ENCODE peak calls at places on chromosomes 12 and 14, in five cellular contexts. One of them, this sample, is unnamed.

GRCh38 chr12:54042970-54043744 is 10.3 kb downstream of the HOXC5 start:
- DNase-seq in GM10248: no peak
- DNase-seq in brain microvascular endothelial cell: no peak
- DNase-seq in endothelial cell: no peak
- DNase-seq in tibial nerve: no peak
- DNase-seq in this sample: no peak

GRCh38 chr12:55820679-55821078 is 2.8 kb downstream of the ORMDL2 start:
- DNase-seq in GM10248: no peak
- DNase-seq in brain microvascular endothelial cell: no peak
- DNase-seq in endothelial cell: no peak
- DNase-seq in tibial nerve: no peak
- DNase-seq in this sample: no peak

GRCh38 chr12:113022563-113023297 is 33.8 kb upstream of the DTX1 start:
- DNase-seq in GM10248: no peak
- DNase-seq in brain microvascular endothelial cell: no peak
- DNase-seq in endothelial cell: no peak
- DNase-seq in tibial nerve: no peak
- DNase-seq in this sample: no peak

GRCh38 chr14:102317564-102318248 is 1.8 kb upstream of the ZNF839 start:
- DNase-seq in GM10248: no peak
- DNase-seq in brain microvascular endothelial cell: no peak
- DNase-seq in endothelial cell: no peak
- DNase-seq in tibial nerve: no peak
- DNase-seq in this sample: no peak

GRCh38 chr12:54166543-54167499 is 22.0 kb downstream of the SMUG1 start:
- DNase-seq in GM10248: no peak
- DNase-seq in brain microvascular endothelial cell: no peak
- DNase-seq in endothelial cell: no peak
- DNase-seq in tibial nerve: no peak
- DNase-seq in this sample: no peak

GRCh38 chr14:61565181-61565580 is 130.1 kb upstream of the HIF1A start:
- DNase-seq in GM10248: no peak
- DNase-seq in brain microvascular endothelial cell: no peak
- DNase-seq in endothelial cell: no peak
- DNase-seq in tibial nerve: no peak
- DNase-seq in this sample: no peak

GRCh38 chr12:80320121-80320678 is 123.8 kb upstream of the PTPRQ start:
- DNase-seq in GM10248: no peak
- DNase-seq in brain microvascular endothelial cell: no peak
- DNase-seq in endothelial cell: no peak
- DNase-seq in tibial nerve: no peak
- DNase-seq in this sample: no peak

GRCh38 chr14:26410189-26410685 is 187.6 kb downstream of the NOVA1 start:
- DNase-seq in GM10248: no peak
- DNase-seq in brain microvascular endothelial cell: no peak
- DNase-seq in endothelial cell: no peak
- DNase-seq in tibial nerve: no peak
- DNase-seq in this sample: no peak

GRCh38 chr12:78470354-78471195 is 394.0 kb upstream of the SYT1 start:
- DNase-seq in GM10248: no peak
- DNase-seq in brain microvascular endothelial cell: peak
- DNase-seq in endothelial cell: peak
- DNase-seq in tibial nerve: no peak
- DNase-seq in this sample: no peak

GRCh38 chr12:3315201-3315661 is 175.8 kb upstream of the PRMT8 start:
- DNase-seq in GM10248: no peak
- DNase-seq in brain microvascular endothelial cell: no peak
- DNase-seq in endothelial cell: no peak
- DNase-seq in tibial nerve: peak
- DNase-seq in this sample: no peak

GRCh38 chr12:6827982-6828670 is at the start of gene P3H3:
- DNase-seq in GM10248: no peak
- DNase-seq in brain microvascular endothelial cell: peak
- DNase-seq in endothelial cell: peak
- DNase-seq in tibial nerve: no peak
- DNase-seq in this sample: peak

GRCh38 chr14:61254803-61255526 is 26.2 kb downstream of the TMEM30B start:
- DNase-seq in GM10248: no peak
- DNase-seq in brain microvascular endothelial cell: no peak
- DNase-seq in endothelial cell: no peak
- DNase-seq in tibial nerve: no peak
- DNase-seq in this sample: no peak

GRCh38 chr14:89137514-89138163 is 279.4 kb downstream of the FOXN3 start:
- DNase-seq in GM10248: no peak
- DNase-seq in brain microvascular endothelial cell: peak
- DNase-seq in endothelial cell: no peak
- DNase-seq in tibial nerve: no peak
- DNase-seq in this sample: no peak

GRCh38 chr14:21070610-21071224 is 613 bp downstream of the ARHGEF40 start:
- DNase-seq in GM10248: peak
- DNase-seq in brain microvascular endothelial cell: peak
- DNase-seq in endothelial cell: peak
- DNase-seq in tibial nerve: no peak
- DNase-seq in this sample: no peak

GRCh38 chr12:118354903-118355302 is 17.8 kb downstream of the TAOK3 start:
- DNase-seq in GM10248: no peak
- DNase-seq in brain microvascular endothelial cell: no peak
- DNase-seq in endothelial cell: no peak
- DNase-seq in tibial nerve: no peak
- DNase-seq in this sample: no peak

GRCh38 chr14:96103075-96103474 is 63.9 kb downstream of the C14orf132 start:
- DNase-seq in GM10248: no peak
- DNase-seq in brain microvascular endothelial cell: no peak
- DNase-seq in endothelial cell: no peak
- DNase-seq in tibial nerve: no peak
- DNase-seq in this sample: no peak

GRCh38 chr12:106774808-106775524 is 484 bp downstream of the RIC8B start:
- DNase-seq in GM10248: peak
- DNase-seq in brain microvascular endothelial cell: no peak
- DNase-seq in endothelial cell: no peak
- DNase-seq in tibial nerve: no peak
- DNase-seq in this sample: no peak

GRCh38 chr12:84817297-84817696 is 95.3 kb downstream of the SLC6A15 start:
- DNase-seq in GM10248: no peak
- DNase-seq in brain microvascular endothelial cell: no peak
- DNase-seq in endothelial cell: no peak
- DNase-seq in tibial nerve: no peak
- DNase-seq in this sample: no peak

GRCh38 chr12:54371328-54372112 is 7.2 kb upstream of the GPR84 start:
- DNase-seq in GM10248: no peak
- DNase-seq in brain microvascular endothelial cell: no peak
- DNase-seq in endothelial cell: no peak
- DNase-seq in tibial nerve: peak
- DNase-seq in this sample: no peak

GRCh38 chr14:35402323-35403084 is 2.0 kb downstream of the NFKBIA start:
- DNase-seq in GM10248: no peak
- DNase-seq in brain microvascular endothelial cell: no peak
- DNase-seq in endothelial cell: no peak
- DNase-seq in tibial nerve: no peak
- DNase-seq in this sample: no peak

GRCh38 chr12:9941838-9942237 is 9.7 kb upstream of the CLEC2A start:
- DNase-seq in GM10248: no peak
- DNase-seq in brain microvascular endothelial cell: no peak
- DNase-seq in endothelial cell: no peak
- DNase-seq in tibial nerve: no peak
- DNase-seq in this sample: no peak

GRCh38 chr14:24088095-24088494 is 6.0 kb upstream of the PCK2 start:
- DNase-seq in GM10248: no peak
- DNase-seq in brain microvascular endothelial cell: no peak
- DNase-seq in endothelial cell: no peak
- DNase-seq in tibial nerve: no peak
- DNase-seq in this sample: no peak

GRCh38 chr12:25320123-25321006 is 69.6 kb upstream of the KRAS start:
- DNase-seq in GM10248: peak
- DNase-seq in brain microvascular endothelial cell: no peak
- DNase-seq in endothelial cell: no peak
- DNase-seq in tibial nerve: no peak
- DNase-seq in this sample: no peak

GRCh38 chr14:70600382-70601157 is at the start of gene MED6:
- DNase-seq in GM10248: peak
- DNase-seq in brain microvascular endothelial cell: peak
- DNase-seq in endothelial cell: peak
- DNase-seq in tibial nerve: peak
- DNase-seq in this sample: peak

GRCh38 chr14:49479432-49479831 is 106.7 kb downstream of the RPS29 start:
- DNase-seq in GM10248: no peak
- DNase-seq in brain microvascular endothelial cell: no peak
- DNase-seq in endothelial cell: no peak
- DNase-seq in tibial nerve: no peak
- DNase-seq in this sample: no peak

GRCh38 chr14:101508948-101509729 is 52.2 kb upstream of the DIO3 start:
- DNase-seq in GM10248: no peak
- DNase-seq in brain microvascular endothelial cell: no peak
- DNase-seq in endothelial cell: no peak
- DNase-seq in tibial nerve: no peak
- DNase-seq in this sample: no peak

GRCh38 chr14:102491366-102491765 is 18.2 kb downstream of the ANKRD9 start:
- DNase-seq in GM10248: no peak
- DNase-seq in brain microvascular endothelial cell: no peak
- DNase-seq in endothelial cell: no peak
- DNase-seq in tibial nerve: no peak
- DNase-seq in this sample: no peak

GRCh38 chr12:52851787-52852186 is 3.0 kb upstream of the KRT78 start:
- DNase-seq in GM10248: no peak
- DNase-seq in brain microvascular endothelial cell: no peak
- DNase-seq in endothelial cell: no peak
- DNase-seq in tibial nerve: no peak
- DNase-seq in this sample: no peak

GRCh38 chr12:10554228-10554970 is 48.7 kb downstream of the EIF2S3B start:
- DNase-seq in GM10248: no peak
- DNase-seq in brain microvascular endothelial cell: no peak
- DNase-seq in endothelial cell: no peak
- DNase-seq in tibial nerve: no peak
- DNase-seq in this sample: no peak

GRCh38 chr12:10226086-10226485 is 13.4 kb downstream of the GABARAPL1 start:
- DNase-seq in GM10248: no peak
- DNase-seq in brain microvascular endothelial cell: no peak
- DNase-seq in endothelial cell: no peak
- DNase-seq in tibial nerve: no peak
- DNase-seq in this sample: no peak

GRCh38 chr14:33646692-33647260 is 304.1 kb downstream of the EGLN3 start:
- DNase-seq in GM10248: no peak
- DNase-seq in brain microvascular endothelial cell: peak
- DNase-seq in endothelial cell: no peak
- DNase-seq in tibial nerve: no peak
- DNase-seq in this sample: no peak

DNA sequence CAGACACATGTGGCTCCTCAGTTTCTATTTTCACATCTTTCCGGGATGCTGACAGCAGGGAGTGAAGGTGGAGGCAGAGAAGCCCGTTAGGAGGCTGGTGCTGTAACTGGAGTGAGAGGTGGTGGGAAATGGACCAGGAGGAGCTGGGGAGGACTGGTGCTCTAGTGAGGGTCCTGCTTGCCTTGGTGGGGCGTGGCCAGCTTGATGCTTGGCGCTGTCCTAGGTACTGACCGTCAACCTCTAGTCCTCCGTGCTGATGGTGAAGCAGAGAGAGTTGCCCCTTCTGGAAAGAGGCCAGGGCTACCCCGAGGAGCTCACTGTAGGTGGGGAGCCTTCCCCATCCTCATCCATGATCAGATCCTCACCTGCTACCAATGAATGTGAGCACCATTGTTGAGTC is 1.4 kb downstream of the TRMT61A start:
- DNase-seq in GM10248: no peak
- DNase-seq in brain microvascular endothelial cell: no peak
- DNase-seq in endothelial cell: no peak
- DNase-seq in tibial nerve: no peak
- DNase-seq in this sample: no peak
- TF ChIP-seq CTCF in GM10248: no peak
- TF ChIP-seq CTCF in brain microvascular endothelial cell: no peak
- TF ChIP-seq CTCF in endothelial cell: no peak
- TF ChIP-seq CTCF in tibial nerve: no peak
- TF ChIP-seq CTCF in this sample: no peak

DNA sequence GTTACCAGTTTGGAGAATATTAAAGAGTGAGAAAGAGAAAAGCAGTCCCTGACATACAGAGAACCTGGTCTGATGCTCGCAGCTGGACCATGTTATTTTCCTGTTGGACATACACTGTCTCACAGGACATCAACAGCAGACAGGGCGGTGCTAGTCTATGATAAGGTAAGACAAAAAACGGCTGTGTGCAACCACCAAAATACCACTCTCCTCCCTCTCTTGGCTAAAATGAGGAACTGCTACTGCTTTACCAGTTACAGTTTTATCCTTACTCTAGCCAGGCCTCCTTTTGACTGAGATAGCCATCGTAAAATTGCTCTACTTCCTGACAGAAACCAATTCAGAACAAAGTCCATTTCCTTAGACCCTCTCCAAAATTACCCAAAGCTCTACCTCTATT is 47.0 kb upstream of the ERGIC2 start:
- DNase-seq in GM10248: peak
- DNase-seq in brain microvascular endothelial cell: no peak
- DNase-seq in endothelial cell: no peak
- DNase-seq in tibial nerve: no peak
- DNase-seq in this sample: no peak
- TF ChIP-seq CTCF in GM10248: peak
- TF ChIP-seq CTCF in brain microvascular endothelial cell: no peak
- TF ChIP-seq CTCF in endothelial cell: peak
- TF ChIP-seq CTCF in tibial nerve: no peak
- TF ChIP-seq CTCF in this sample: no peak

GRCh38 chr14:100393906-100394732 is 71.0 kb downstream of the SLC25A47 start:
- DNase-seq in GM10248: no peak
- DNase-seq in brain microvascular endothelial cell: no peak
- DNase-seq in endothelial cell: no peak
- DNase-seq in tibial nerve: no peak
- DNase-seq in this sample: no peak
- TF ChIP-seq CTCF in GM10248: no peak
- TF ChIP-seq CTCF in brain microvascular endothelial cell: no peak
- TF ChIP-seq CTCF in endothelial cell: no peak
- TF ChIP-seq CTCF in tibial nerve: no peak
- TF ChIP-seq CTCF in this sample: no peak

GRCh38 chr14:59428581-59429012 is 36.6 kb downstream of the GPR135 start:
- DNase-seq in GM10248: no peak
- DNase-seq in brain microvascular endothelial cell: peak
- DNase-seq in endothelial cell: no peak
- DNase-seq in tibial nerve: no peak
- DNase-seq in this sample: no peak
- TF ChIP-seq CTCF in GM10248: no peak
- TF ChIP-seq CTCF in brain microvascular endothelial cell: peak
- TF ChIP-seq CTCF in endothelial cell: no peak
- TF ChIP-seq CTCF in tibial nerve: peak
- TF ChIP-seq CTCF in this sample: no peak

DNA sequence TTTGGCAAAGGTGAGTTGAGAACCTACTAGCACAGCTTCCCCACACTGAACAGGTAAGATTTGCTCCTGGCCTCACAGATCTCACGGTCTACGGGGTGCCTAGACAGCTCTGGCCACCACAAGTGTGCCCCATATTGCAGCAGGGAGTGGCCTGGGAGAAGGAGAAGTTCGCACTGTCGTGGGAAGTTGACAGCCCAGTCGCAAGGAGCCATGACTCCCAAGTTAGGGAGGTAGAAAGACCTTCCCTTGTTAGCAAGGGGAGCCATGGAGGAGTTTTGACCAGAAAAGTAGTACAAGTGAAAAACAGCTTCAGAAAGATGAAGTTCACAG is 316.3 kb downstream of the BCL11B start:
- DNase-seq in GM10248: no peak
- DNase-seq in brain microvascular endothelial cell: no peak
- DNase-seq in endothelial cell: no peak
- DNase-seq in tibial nerve: no peak
- DNase-seq in this sample: no peak
- TF ChIP-seq CTCF in GM10248: no peak
- TF ChIP-seq CTCF in brain microvascular endothelial cell: no peak
- TF ChIP-seq CTCF in endothelial cell: no peak
- TF ChIP-seq CTCF in tibial nerve: no peak
- TF ChIP-seq CTCF in this sample: no peak

GRCh38 chr12:20798561-20798960 is 11.9 kb upstream of the SLCO1B3 start:
- DNase-seq in GM10248: no peak
- DNase-seq in brain microvascular endothelial cell: peak
- DNase-seq in endothelial cell: no peak
- DNase-seq in tibial nerve: no peak
- DNase-seq in this sample: no peak
- TF ChIP-seq CTCF in GM10248: peak
- TF ChIP-seq CTCF in brain microvascular endothelial cell: no peak
- TF ChIP-seq CTCF in endothelial cell: peak
- TF ChIP-seq CTCF in tibial nerve: peak
- TF ChIP-seq CTCF in this sample: peak

This sample was measured in mesothelial cell of epicardium.